ENCODE peak calls at places on chromosomes 16 and 17, in five cellular contexts. V is right atrium auricular region, B is stomach, M is tibial artery, G is fibroblast of lung. E is an unnamed sample. For H3K36me3, the result is how much of the 10 kb centered on the place peaks cover.

GRCh38 chr17:63676540-63676933 is 23.4 kb downstream of the LIMD2 start:
- DNase-seq in G (no peak), V (no peak), M (no peak), B (no peak), E (no peak)

GRCh38 chr17:42675984-42676423 is 790 bp downstream of the PLEKHH3 start:
- DNase-seq in M (peak), G (peak), B (peak), V (peak), E (no peak)

GRCh38 chr16:28880589-28880915 is 2.3 kb downstream of the ATP2A1 start:
- DNase-seq in V (no peak), B (no peak), M (no peak), G (no peak), E (no peak)

GRCh38 chr16:10878644-10879498 is 1.9 kb downstream of the CIITA start:
- DNase-seq in M (peak), B (peak), G (peak), V (no peak), E (peak)

GRCh38 chr17:38891441-38891840 is 21.6 kb downstream of the LASP1 start:
- DNase-seq in B (no peak), M (no peak), V (no peak), G (no peak), E (no peak)

GRCh38 chr17:17547210-17547764 is 44.2 kb downstream of the PEMT start:
- DNase-seq in B (no peak), M (no peak), V (no peak), G (no peak), E (no peak)

GRCh38 chr17:27807567-27808470 is 7.5 kb upstream of the NOS2 start:
- DNase-seq in B (peak), G (no peak), M (no peak), V (no peak), E (no peak)

GRCh38 chr16:57997528-57998265 is 2.8 kb downstream of the ZNF319 start:
- DNase-seq in M (no peak), G (no peak), V (no peak), B (no peak), E (no peak)

GRCh38 chr17:73592531-73592961 is 51.7 kb downstream of the SDK2 start:
- DNase-seq in G (no peak), B (no peak), V (no peak), M (no peak), E (no peak)

GRCh38 chr16:67399749-67400704 is 6.7 kb upstream of the TPPP3 start:
- DNase-seq in B (no peak), M (no peak), V (no peak), G (no peak), E (no peak)

GRCh38 chr17:30720013-30720471 is 104.5 kb downstream of the CRLF3 start:
- DNase-seq in V (peak), G (no peak), M (peak), B (peak), E (no peak)

GRCh38 chr16:4873091-4873490 is 25.8 kb downstream of the UBN1 start:
- DNase-seq in M (no peak), B (no peak), V (no peak), G (no peak), E (no peak)
- H3K36me3 ChIP-seq in M (half or more), B (half or more), V (half or more), G (under half), E (under half)

GRCh38 chr16:1637526-1637925 is 25.4 kb downstream of the CRAMP1 start:
- DNase-seq in V (no peak), G (no peak), M (no peak), B (no peak), E (no peak)
- H3K4me3 ChIP-seq in V (no peak), G (no peak), M (no peak), B (no peak), E (no peak)

GRCh38 chr17:45847747-45848146 is 3.1 kb downstream of the SPPL2C start:
- DNase-seq in B (no peak), V (no peak), M (no peak), G (no peak), E (no peak)

GRCh38 chr17:45847101-45847500 is 2.4 kb downstream of the SPPL2C start:
- DNase-seq in M (no peak), G (no peak), V (no peak), B (no peak), E (no peak)

GRCh38 chr17:45846223-45846622 is 1.5 kb downstream of the SPPL2C start:
- DNase-seq in V (no peak), M (no peak), B (no peak), G (no peak), E (no peak)

GRCh38 chr17:45845376-45846185 is 900 bp downstream of the SPPL2C start:
- DNase-seq in M (no peak), B (no peak), V (no peak), G (no peak), E (no peak)

DNA sequence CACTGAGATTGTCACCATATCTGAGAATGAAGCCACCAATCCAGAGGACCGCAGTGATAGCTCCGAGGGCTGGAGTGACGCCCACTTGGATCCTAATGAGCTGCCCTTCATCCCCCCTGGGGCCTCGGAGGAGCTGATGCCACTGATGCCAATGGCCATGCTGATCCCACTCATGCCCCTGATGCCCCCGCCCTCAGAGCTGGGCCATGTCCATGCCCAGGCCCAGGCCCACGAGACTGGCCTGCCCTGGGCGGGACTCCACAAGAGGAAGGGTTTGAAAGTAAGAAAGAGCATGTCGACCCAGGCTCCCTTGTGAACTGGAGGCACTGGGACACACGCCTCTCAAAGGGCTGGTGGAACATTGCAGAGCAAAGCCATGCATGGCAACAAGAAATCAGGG is 2.0 kb downstream of the SPPL2C start:
- DNase-seq in B (no peak), V (no peak), M (no peak), G (no peak), E (no peak)
- TF ChIP-seq CTCF in B (no peak), V (no peak), M (no peak), G (no peak), E (no peak)

GRCh38 chr16:2697401-2697948 is 15.2 kb downstream of the KCTD5 start:
- DNase-seq in M (no peak), B (no peak), G (no peak), V (no peak), E (no peak)
- H3K36me3 ChIP-seq in M (under half), B (under half), G (under half), V (half or more), E (under half)

DNA sequence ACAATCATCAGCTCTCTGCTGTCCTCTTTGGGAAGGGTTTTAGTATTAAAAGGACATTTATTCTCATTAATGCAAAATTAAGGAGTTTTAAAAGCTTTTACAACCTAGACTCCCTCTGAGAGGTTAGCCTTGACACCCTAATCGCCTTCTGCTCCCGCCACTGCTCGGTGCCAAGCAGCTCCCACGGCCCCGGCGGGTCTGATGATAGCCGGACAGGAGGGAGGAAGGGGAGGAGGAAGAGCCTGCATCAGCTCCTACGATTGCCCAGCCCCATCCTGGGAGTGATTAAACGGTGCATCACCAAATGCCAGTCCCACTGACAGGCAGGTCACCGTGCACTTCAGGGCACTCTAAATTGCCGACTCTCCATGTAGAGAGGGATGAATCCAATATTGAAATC is 8.3 kb downstream of the SHPK start:
- DNase-seq in M (no peak), V (no peak), B (no peak), G (no peak), E (no peak)
- H3K4me3 ChIP-seq in M (no peak), V (no peak), B (no peak), G (no peak), E (no peak)

DNA sequence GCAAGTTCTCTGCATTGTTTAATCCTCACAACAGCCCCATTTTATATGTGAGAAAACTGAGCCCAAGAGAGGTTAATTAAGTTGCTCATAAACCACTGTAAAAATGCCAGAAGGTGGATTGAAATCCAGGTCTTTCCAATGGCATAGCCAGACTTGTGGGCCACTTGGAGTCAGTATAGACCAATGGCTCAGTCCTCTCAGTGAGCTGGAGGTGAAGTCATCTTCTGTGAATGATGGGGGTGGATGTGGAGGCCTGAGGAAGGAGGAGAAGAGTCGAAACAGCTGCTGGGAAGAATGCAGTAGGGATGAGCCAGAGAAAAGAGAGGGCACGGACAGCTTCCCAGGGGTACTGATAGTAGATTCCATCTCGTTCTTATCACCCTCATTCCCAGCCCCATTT is 213.4 kb downstream of the SOX9 start:
- DNase-seq in V (no peak), M (no peak), G (peak), B (no peak), E (no peak)
- TF ChIP-seq CTCF in V (no peak), M (no peak), G (peak), B (no peak), E (no peak)

GRCh38 chr16:16101585-16101984 is 121.7 kb downstream of the ABCC6 start:
- DNase-seq in G (no peak), M (no peak), V (no peak), B (no peak), E (no peak)
- H3K36me3 ChIP-seq in G (under half), M (under half), V (under half), B (under half), E (under half)